ENCODE peak calls at places on chromosomes 3 and 15, in seven cellular contexts. One of them, this sample, is unnamed. For H3K36me3 and H3K4me1, the result is how much of the 10 kb centered on the place peaks cover.

GRCh38 chr3:51692980-51693395 is 13.9 kb upstream of the GRM2 start:
- DNase-seq in CD8-positive, alpha-beta memory T cell: no peak
- DNase-seq in mesenchymal stem cell: no peak
- DNase-seq in heart left ventricle: no peak
- DNase-seq in psoas muscle: no peak
- DNase-seq in fibroblast of lung: no peak
- DNase-seq in K562: no peak
- DNase-seq in this sample: no peak

GRCh38 chr15:98394546-98394945 is 253.8 kb upstream of the IGF1R start:
- DNase-seq in mesenchymal stem cell: no peak
- DNase-seq in K562: no peak
- DNase-seq in psoas muscle: no peak
- DNase-seq in fibroblast of lung: no peak
- DNase-seq in CD8-positive, alpha-beta memory T cell: no peak
- DNase-seq in heart left ventricle: no peak
- DNase-seq in this sample: no peak

GRCh38 chr3:184380210-184380626 is 364 bp downstream of the CHRD start:
- DNase-seq in psoas muscle: peak
- DNase-seq in mesenchymal stem cell: peak
- DNase-seq in fibroblast of lung: peak
- DNase-seq in CD8-positive, alpha-beta memory T cell: no peak
- DNase-seq in K562: peak
- DNase-seq in heart left ventricle: peak
- DNase-seq in this sample: peak

GRCh38 chr3:139201446-139202225 is 142.2 kb upstream of the MRPS22 start:
- DNase-seq in K562: no peak
- DNase-seq in CD8-positive, alpha-beta memory T cell: no peak
- DNase-seq in fibroblast of lung: no peak
- DNase-seq in mesenchymal stem cell: no peak
- DNase-seq in psoas muscle: no peak
- DNase-seq in heart left ventricle: no peak
- DNase-seq in this sample: no peak

GRCh38 chr3:46325645-46326300 is 28.1 kb upstream of the CCR2 start:
- DNase-seq in mesenchymal stem cell: no peak
- DNase-seq in psoas muscle: no peak
- DNase-seq in heart left ventricle: no peak
- DNase-seq in fibroblast of lung: no peak
- DNase-seq in CD8-positive, alpha-beta memory T cell: no peak
- DNase-seq in K562: no peak
- DNase-seq in this sample: no peak

GRCh38 chr15:69056365-69056764 is 41.9 kb downstream of the NOX5 start:
- DNase-seq in heart left ventricle: no peak
- DNase-seq in K562: no peak
- DNase-seq in psoas muscle: no peak
- DNase-seq in mesenchymal stem cell: no peak
- DNase-seq in fibroblast of lung: no peak
- DNase-seq in CD8-positive, alpha-beta memory T cell: no peak
- DNase-seq in this sample: no peak

GRCh38 chr3:153043729-153044314 is 118.2 kb upstream of the RAP2B start:
- DNase-seq in fibroblast of lung: peak
- DNase-seq in mesenchymal stem cell: peak
- DNase-seq in CD8-positive, alpha-beta memory T cell: no peak
- DNase-seq in heart left ventricle: no peak
- DNase-seq in psoas muscle: no peak
- DNase-seq in K562: no peak
- DNase-seq in this sample: no peak

GRCh38 chr3:181868576-181868975 is 156.9 kb downstream of the SOX2 start:
- DNase-seq in psoas muscle: no peak
- DNase-seq in fibroblast of lung: no peak
- DNase-seq in CD8-positive, alpha-beta memory T cell: no peak
- DNase-seq in heart left ventricle: no peak
- DNase-seq in K562: no peak
- DNase-seq in mesenchymal stem cell: no peak
- DNase-seq in this sample: no peak

GRCh38 chr3:151538706-151539403 is 78.0 kb upstream of the IGSF10 start:
- DNase-seq in heart left ventricle: no peak
- DNase-seq in K562: peak
- DNase-seq in psoas muscle: no peak
- DNase-seq in mesenchymal stem cell: no peak
- DNase-seq in CD8-positive, alpha-beta memory T cell: no peak
- DNase-seq in fibroblast of lung: peak
- DNase-seq in this sample: peak

GRCh38 chr3:184741259-184741556 is 29.3 kb upstream of the MAGEF1 start:
- DNase-seq in CD8-positive, alpha-beta memory T cell: no peak
- DNase-seq in psoas muscle: no peak
- DNase-seq in fibroblast of lung: no peak
- DNase-seq in K562: no peak
- DNase-seq in mesenchymal stem cell: no peak
- DNase-seq in heart left ventricle: no peak
- DNase-seq in this sample: no peak

GRCh38 chr3:57582470-57583168 is 14.5 kb downstream of the ARF4 start:
- DNase-seq in heart left ventricle: no peak
- DNase-seq in psoas muscle: no peak
- DNase-seq in fibroblast of lung: no peak
- DNase-seq in K562: no peak
- DNase-seq in CD8-positive, alpha-beta memory T cell: no peak
- DNase-seq in mesenchymal stem cell: no peak
- DNase-seq in this sample: peak

GRCh38 chr15:52379395-52380111 is 83.9 kb upstream of the MYO5C start:
- DNase-seq in K562: no peak
- DNase-seq in mesenchymal stem cell: no peak
- DNase-seq in CD8-positive, alpha-beta memory T cell: no peak
- DNase-seq in psoas muscle: no peak
- DNase-seq in heart left ventricle: no peak
- DNase-seq in fibroblast of lung: no peak
- DNase-seq in this sample: no peak

GRCh38 chr3:145144361-145144760 is 1016.6 kb downstream of the PLOD2 start:
- DNase-seq in CD8-positive, alpha-beta memory T cell: no peak
- DNase-seq in heart left ventricle: no peak
- DNase-seq in fibroblast of lung: no peak
- DNase-seq in psoas muscle: no peak
- DNase-seq in mesenchymal stem cell: no peak
- DNase-seq in K562: no peak
- DNase-seq in this sample: peak

GRCh38 chr3:186599785-186600166 is 13.1 kb upstream of the AHSG start:
- DNase-seq in fibroblast of lung: no peak
- DNase-seq in K562: no peak
- DNase-seq in CD8-positive, alpha-beta memory T cell: no peak
- DNase-seq in mesenchymal stem cell: no peak
- DNase-seq in heart left ventricle: no peak
- DNase-seq in psoas muscle: no peak
- DNase-seq in this sample: no peak

GRCh38 chr3:117104792-117105191 is 395.2 kb downstream of the TUSC7 start:
- DNase-seq in CD8-positive, alpha-beta memory T cell: no peak
- DNase-seq in heart left ventricle: no peak
- DNase-seq in mesenchymal stem cell: no peak
- DNase-seq in K562: no peak
- DNase-seq in fibroblast of lung: peak
- DNase-seq in psoas muscle: no peak
- DNase-seq in this sample: no peak

GRCh38 chr3:184156522-184156955 is 1.4 kb downstream of the DVL3 start:
- DNase-seq in heart left ventricle: peak
- DNase-seq in CD8-positive, alpha-beta memory T cell: no peak
- DNase-seq in mesenchymal stem cell: peak
- DNase-seq in K562: no peak
- DNase-seq in fibroblast of lung: peak
- DNase-seq in psoas muscle: peak
- DNase-seq in this sample: no peak

GRCh38 chr3:13349823-13350222 is 70.3 kb downstream of the NUP210 start:
- DNase-seq in K562: no peak
- DNase-seq in CD8-positive, alpha-beta memory T cell: no peak
- DNase-seq in heart left ventricle: no peak
- DNase-seq in fibroblast of lung: no peak
- DNase-seq in psoas muscle: no peak
- DNase-seq in mesenchymal stem cell: no peak
- DNase-seq in this sample: no peak

GRCh38 chr15:69755571-69756310 is 303.1 kb downstream of the RPLP1 start:
- DNase-seq in CD8-positive, alpha-beta memory T cell: peak
- DNase-seq in K562: no peak
- DNase-seq in psoas muscle: no peak
- DNase-seq in fibroblast of lung: peak
- DNase-seq in mesenchymal stem cell: peak
- DNase-seq in heart left ventricle: no peak
- DNase-seq in this sample: no peak

GRCh38 chr3:135090020-135090717 is 295.1 kb downstream of the EPHB1 start:
- DNase-seq in K562: no peak
- DNase-seq in heart left ventricle: no peak
- DNase-seq in CD8-positive, alpha-beta memory T cell: no peak
- DNase-seq in fibroblast of lung: no peak
- DNase-seq in mesenchymal stem cell: no peak
- DNase-seq in psoas muscle: no peak
- DNase-seq in this sample: no peak

GRCh38 chr3:135089451-135089850 is 294.4 kb downstream of the EPHB1 start:
- DNase-seq in fibroblast of lung: no peak
- DNase-seq in psoas muscle: no peak
- DNase-seq in K562: no peak
- DNase-seq in mesenchymal stem cell: no peak
- DNase-seq in heart left ventricle: no peak
- DNase-seq in CD8-positive, alpha-beta memory T cell: no peak
- DNase-seq in this sample: no peak

GRCh38 chr3:135097276-135097946 is 302.4 kb downstream of the EPHB1 start:
- DNase-seq in heart left ventricle: no peak
- DNase-seq in fibroblast of lung: no peak
- DNase-seq in K562: no peak
- DNase-seq in mesenchymal stem cell: no peak
- DNase-seq in CD8-positive, alpha-beta memory T cell: no peak
- DNase-seq in psoas muscle: no peak
- DNase-seq in this sample: no peak

GRCh38 chr3:135091956-135092355 is 296.9 kb downstream of the EPHB1 start:
- DNase-seq in K562: no peak
- DNase-seq in heart left ventricle: no peak
- DNase-seq in CD8-positive, alpha-beta memory T cell: no peak
- DNase-seq in psoas muscle: no peak
- DNase-seq in fibroblast of lung: no peak
- DNase-seq in mesenchymal stem cell: no peak
- DNase-seq in this sample: no peak

GRCh38 chr3:135093121-135093520 is 298.1 kb downstream of the EPHB1 start:
- DNase-seq in heart left ventricle: no peak
- DNase-seq in CD8-positive, alpha-beta memory T cell: no peak
- DNase-seq in mesenchymal stem cell: no peak
- DNase-seq in K562: no peak
- DNase-seq in psoas muscle: no peak
- DNase-seq in fibroblast of lung: no peak
- DNase-seq in this sample: no peak
- H3K4me3 ChIP-seq in heart left ventricle: no peak
- H3K4me3 ChIP-seq in CD8-positive, alpha-beta memory T cell: no peak
- H3K4me3 ChIP-seq in mesenchymal stem cell: no peak
- H3K4me3 ChIP-seq in K562: no peak
- H3K4me3 ChIP-seq in psoas muscle: no peak
- H3K4me3 ChIP-seq in fibroblast of lung: no peak
- H3K4me3 ChIP-seq in this sample: no peak

DNA sequence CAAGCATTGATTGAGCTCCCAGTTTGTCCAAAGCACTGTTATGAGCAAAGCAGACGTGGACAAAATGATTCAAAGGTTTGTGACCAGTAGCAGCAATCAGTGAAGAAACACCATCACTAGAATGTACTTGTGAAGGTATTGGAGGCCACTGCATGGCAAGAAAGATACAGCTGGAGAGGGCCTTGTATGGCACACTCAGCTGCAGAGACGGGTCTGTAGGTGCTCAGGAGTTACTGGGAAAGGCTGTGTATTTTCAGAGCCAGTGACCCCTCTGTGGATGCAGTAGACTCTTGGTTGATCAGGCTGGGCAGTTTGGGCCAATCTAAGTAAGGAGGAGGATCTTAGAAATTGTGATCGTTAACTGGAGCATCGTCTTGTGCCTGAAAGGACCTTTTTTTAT is 120.0 kb downstream of the GHSR start:
- DNase-seq in heart left ventricle: no peak
- DNase-seq in psoas muscle: no peak
- DNase-seq in CD8-positive, alpha-beta memory T cell: no peak
- DNase-seq in fibroblast of lung: no peak
- DNase-seq in K562: no peak
- DNase-seq in mesenchymal stem cell: no peak
- DNase-seq in this sample: no peak
- H3K36me3 ChIP-seq in heart left ventricle: half or more
- H3K36me3 ChIP-seq in psoas muscle: half or more
- H3K36me3 ChIP-seq in CD8-positive, alpha-beta memory T cell: under half
- H3K36me3 ChIP-seq in fibroblast of lung: under half
- H3K36me3 ChIP-seq in K562: half or more
- H3K36me3 ChIP-seq in mesenchymal stem cell: half or more
- H3K36me3 ChIP-seq in this sample: under half

GRCh38 chr15:40782609-40783227 is 12.9 kb downstream of the C15orf62 start:
- DNase-seq in fibroblast of lung: peak
- DNase-seq in psoas muscle: peak
- DNase-seq in heart left ventricle: peak
- DNase-seq in CD8-positive, alpha-beta memory T cell: peak
- DNase-seq in K562: peak
- DNase-seq in mesenchymal stem cell: peak
- DNase-seq in this sample: peak

GRCh38 chr15:40787344-40787841 is 17.6 kb downstream of the C15orf62 start:
- DNase-seq in psoas muscle: peak
- DNase-seq in heart left ventricle: no peak
- DNase-seq in K562: no peak
- DNase-seq in fibroblast of lung: peak
- DNase-seq in CD8-positive, alpha-beta memory T cell: peak
- DNase-seq in mesenchymal stem cell: peak
- DNase-seq in this sample: no peak

GRCh38 chr15:40785158-40785557 is 15.4 kb downstream of the C15orf62 start:
- DNase-seq in fibroblast of lung: no peak
- DNase-seq in heart left ventricle: no peak
- DNase-seq in psoas muscle: no peak
- DNase-seq in CD8-positive, alpha-beta memory T cell: no peak
- DNase-seq in K562: no peak
- DNase-seq in mesenchymal stem cell: no peak
- DNase-seq in this sample: no peak

GRCh38 chr15:40787991-40788390 is 18.2 kb downstream of the C15orf62 start:
- DNase-seq in heart left ventricle: no peak
- DNase-seq in fibroblast of lung: no peak
- DNase-seq in mesenchymal stem cell: no peak
- DNase-seq in CD8-positive, alpha-beta memory T cell: no peak
- DNase-seq in psoas muscle: peak
- DNase-seq in K562: no peak
- DNase-seq in this sample: no peak

DNA sequence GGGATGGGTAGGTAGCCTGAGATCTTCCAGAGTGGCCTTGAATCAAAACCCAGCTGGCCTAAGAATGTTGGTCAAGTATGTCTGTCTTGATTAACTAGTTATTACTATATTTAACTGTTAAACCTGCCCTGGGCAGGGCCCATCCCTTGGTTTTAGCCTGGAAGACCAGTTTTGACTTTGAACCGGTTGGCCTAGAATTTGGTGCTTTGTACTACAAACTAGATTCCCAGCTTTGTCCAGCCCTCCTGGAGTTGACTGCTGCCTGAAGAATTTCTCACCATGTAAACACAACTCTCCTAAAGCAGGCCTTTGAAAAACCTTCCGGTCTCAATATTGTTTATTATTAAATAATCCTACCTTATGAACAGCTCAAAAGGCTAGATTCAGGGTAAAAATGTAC is 16.0 kb downstream of the C15orf62 start:
- DNase-seq in psoas muscle: no peak
- DNase-seq in heart left ventricle: no peak
- DNase-seq in K562: no peak
- DNase-seq in fibroblast of lung: no peak
- DNase-seq in CD8-positive, alpha-beta memory T cell: no peak
- DNase-seq in mesenchymal stem cell: no peak
- DNase-seq in this sample: no peak
- H3K4me1 ChIP-seq in psoas muscle: under half
- H3K4me1 ChIP-seq in heart left ventricle: under half
- H3K4me1 ChIP-seq in K562: under half
- H3K4me1 ChIP-seq in fibroblast of lung: under half
- H3K4me1 ChIP-seq in CD8-positive, alpha-beta memory T cell: under half
- H3K4me1 ChIP-seq in mesenchymal stem cell: under half
- H3K4me1 ChIP-seq in this sample: under half

GRCh38 chr3:158120330-158120729 is 10.4 kb downstream of the RSRC1 start:
- DNase-seq in fibroblast of lung: no peak
- DNase-seq in heart left ventricle: no peak
- DNase-seq in mesenchymal stem cell: no peak
- DNase-seq in psoas muscle: no peak
- DNase-seq in CD8-positive, alpha-beta memory T cell: no peak
- DNase-seq in K562: no peak
- DNase-seq in this sample: no peak
- H3K4me3 ChIP-seq in fibroblast of lung: no peak
- H3K4me3 ChIP-seq in heart left ventricle: no peak
- H3K4me3 ChIP-seq in mesenchymal stem cell: no peak
- H3K4me3 ChIP-seq in psoas muscle: no peak
- H3K4me3 ChIP-seq in CD8-positive, alpha-beta memory T cell: no peak
- H3K4me3 ChIP-seq in K562: no peak
- H3K4me3 ChIP-seq in this sample: no peak

This sample was measured in HAP-1.